ENCODE peak calls at places on chromosomes 2 and 18, in four cellular contexts. P is Calu3; V is activated naive CD4-positive, alpha-beta T cell; G is prostate gland. K is an unnamed sample.

GRCh38 chr2:235605306-235605998 is 111.6 kb downstream of the AGAP1 start:
- DNase-seq in P (no peak), V (no peak), G (no peak), K (peak)

GRCh38 chr2:219106251-219106650 is 45.5 kb upstream of the IHH start:
- DNase-seq in P (no peak), V (no peak), G (no peak), K (no peak)

GRCh38 chr2:188853307-188853706 is 120.9 kb upstream of the COL3A1 start:
- DNase-seq in P (no peak), V (no peak), G (no peak), K (no peak)

GRCh38 chr2:220181158-220181557 is 553.7 kb downstream of the SLC4A3 start:
- DNase-seq in P (no peak), V (no peak), G (no peak), K (no peak)

GRCh38 chr18:36333418-36333817 is 35.9 kb downstream of the FHOD3 start:
- DNase-seq in P (no peak), V (no peak), G (no peak), K (no peak)

GRCh38 chr2:55093381-55093780 is 43.1 kb upstream of the RTN4 start:
- DNase-seq in P (no peak), V (no peak), G (no peak), K (no peak)

GRCh38 chr2:67836861-67837260 is 225.9 kb downstream of the C1D start:
- DNase-seq in P (no peak), V (no peak), G (no peak), K (no peak)

GRCh38 chr2:9565436-9566153 is 10.0 kb upstream of the ADAM17 start:
- DNase-seq in P (peak), V (no peak), G (peak), K (peak)

GRCh38 chr2:231965118-231965517 is 3.6 kb downstream of the DIS3L2 start:
- DNase-seq in P (no peak), V (no peak), G (no peak), K (no peak)

GRCh38 chr18:9765505-9765904 is 57.4 kb downstream of the RAB31 start:
- DNase-seq in P (no peak), V (no peak), G (no peak), K (no peak)

GRCh38 chr2:68925298-68925885 is 27.3 kb downstream of the GKN2 start:
- DNase-seq in P (peak), V (no peak), G (peak), K (peak)

GRCh38 chr18:44693030-44693784 is 12.5 kb downstream of the SETBP1 start:
- DNase-seq in P (no peak), V (no peak), G (no peak), K (peak)

GRCh38 chr2:240467149-240467642 is 31.7 kb downstream of the GPC1 start:
- DNase-seq in P (no peak), V (no peak), G (peak), K (no peak)

GRCh38 chr2:10844083-10844482 is 31.5 kb upstream of the PDIA6 start:
- DNase-seq in P (peak), V (no peak), G (peak), K (peak)

GRCh38 chr2:155895016-155895415 is 437.5 kb downstream of the NR4A2 start:
- DNase-seq in P (no peak), V (no peak), G (no peak), K (no peak)

GRCh38 chr2:94870392-94871225 is 621 bp upstream of the TEKT4 start:
- DNase-seq in P (peak), V (no peak), G (no peak), K (no peak)

GRCh38 chr2:191257934-191258333 is 12.7 kb downstream of the MYO1B start:
- DNase-seq in P (no peak), V (no peak), G (no peak), K (no peak)

GRCh38 chr2:85712261-85712660 is 18.1 kb downstream of the GNLY start:
- DNase-seq in P (no peak), V (no peak), G (no peak), K (no peak)

GRCh38 chr2:230784840-230785239 is 72.2 kb downstream of the CAB39 start:
- DNase-seq in P (no peak), V (no peak), G (peak), K (no peak)

GRCh38 chr2:60297296-60298010 is 256.0 kb downstream of the BCL11A start:
- DNase-seq in P (no peak), V (no peak), G (peak), K (no peak)

GRCh38 chr2:217459675-217460405 is 543.0 kb downstream of the TNS1 start:
- DNase-seq in P (no peak), V (no peak), G (no peak), K (no peak)

GRCh38 chr2:219949053-219949452 is 321.6 kb downstream of the SLC4A3 start:
- DNase-seq in P (no peak), V (no peak), G (no peak), K (no peak)

GRCh38 chr18:3248670-3249359 is 1.2 kb downstream of the MYL12A start:
- DNase-seq in P (peak), V (no peak), G (peak), K (no peak)

GRCh38 chr18:49747876-49748275 is 65.5 kb downstream of the ACAA2 start:
- DNase-seq in P (no peak), V (no peak), G (no peak), K (no peak)

GRCh38 chr18:45008694-45009372 is 328.1 kb downstream of the SETBP1 start:
- DNase-seq in P (no peak), V (no peak), G (no peak), K (no peak)

GRCh38 chr18:74420926-74421325 is 36.2 kb downstream of the DIPK1C start:
- DNase-seq in P (no peak), V (no peak), G (no peak), K (no peak)

GRCh38 chr18:79604205-79604912 is 75.2 kb upstream of the CTDP1 start:
- DNase-seq in P (no peak), V (no peak), G (no peak), K (no peak)

GRCh38 chr18:59324623-59324971 is 6.1 kb upstream of the CPLX4 start:
- DNase-seq in P (no peak), V (no peak), G (no peak), K (no peak)

GRCh38 chr2:12950957-12951656 is 234.4 kb downstream of the TRIB2 start:
- DNase-seq in P (no peak), V (no peak), G (no peak), K (no peak)

GRCh38 chr2:218717262-218717661 is 6.6 kb downstream of the TTLL4 start:
- DNase-seq in P (peak), V (no peak), G (peak), K (no peak)

GRCh38 chr2:216206821-216207220 is 97.7 kb downstream of the XRCC5 start:
- DNase-seq in P (no peak), V (no peak), G (no peak), K (no peak)

GRCh38 chr2:50469784-50470183 is 562.1 kb downstream of the NRXN1 start:
- DNase-seq in P (no peak), V (no peak), G (no peak), K (no peak)

GRCh38 chr2:197322729-197323720 is 12.4 kb upstream of the ANKRD44 start:
- DNase-seq in P (no peak), V (no peak), G (no peak), K (no peak)

GRCh38 chr2:65144571-65144970 is 14.7 kb upstream of the RAB1A start:
- DNase-seq in P (no peak), V (no peak), G (no peak), K (no peak)

GRCh38 chr2:75865083-75865482 is 154.4 kb upstream of the GCFC2 start:
- DNase-seq in P (no peak), V (no peak), G (no peak), K (no peak)

GRCh38 chr18:52219102-52219501 is 120.9 kb upstream of the DCC start:
- DNase-seq in P (no peak), V (no peak), G (no peak), K (no peak)

GRCh38 chr2:133992454-133992853 is 261.4 kb upstream of the MGAT5 start:
- DNase-seq in P (no peak), V (no peak), G (no peak), K (peak)

GRCh38 chr2:216535454-216535995 is 36.9 kb downstream of the RPL37A start:
- DNase-seq in P (no peak), V (no peak), G (peak), K (peak)

GRCh38 chr2:174438146-174438886 is 42.8 kb downstream of the SCRN3 start:
- DNase-seq in P (no peak), V (no peak), G (no peak), K (no peak)

GRCh38 chr2:72964146-72964525 is 46.8 kb downstream of the EMX1 start:
- DNase-seq in P (no peak), V (no peak), G (no peak), K (no peak)

K was measured in thyroid gland.